ENCODE peak calls at places on chromosomes 5 and 9, in six cellular contexts. K is H9, F is SHP77 treated with DMSO at 0.1 percent for 48 hours, M is activated T-helper 1 cell treated with Interleukin-2 at 50 U/mL for 16 hours, W is T-helper 1 cell, J is lung microvascular endothelial cell. R is an unnamed sample.

GRCh38 chr5:174355208-174355612 is 309.7 kb downstream of the NSG2 start:
- DNase-seq in J (no peak), K (no peak), F (no peak), W (no peak), M (no peak), R (no peak)

GRCh38 chr9:8895498-8896224 is 1096.1 kb upstream of the DMAC1 start:
- DNase-seq in F (no peak), J (peak), K (no peak), M (no peak), W (no peak), R (no peak)

GRCh38 chr9:127262621-127263020 is 2.0 kb upstream of the GARNL3 start:
- DNase-seq in K (no peak), J (no peak), W (no peak), M (no peak), F (no peak), R (no peak)

GRCh38 chr5:73969195-73970059 is 343.4 kb downstream of the ARHGEF28 start:
- DNase-seq in J (no peak), W (no peak), F (no peak), K (no peak), M (no peak), R (no peak)

GRCh38 chr9:35903049-35903448 is 3.0 kb upstream of the HRCT1 start:
- DNase-seq in K (no peak), M (no peak), F (peak), W (peak), J (peak), R (no peak)

GRCh38 chr9:35179347-35180271 is 17.8 kb downstream of the UNC13B start:
- DNase-seq in J (no peak), K (no peak), W (no peak), F (peak), M (no peak), R (no peak)

GRCh38 chr5:147451125-147451524 is 58.7 kb downstream of the DPYSL3 start:
- DNase-seq in F (no peak), M (no peak), K (no peak), W (no peak), J (no peak), R (no peak)

GRCh38 chr9:15231788-15232635 is 75.0 kb downstream of the TTC39B start:
- DNase-seq in K (peak), F (no peak), W (no peak), J (peak), M (no peak), R (no peak)

GRCh38 chr9:129665008-129665771 is at the start of gene PRRX2:
- DNase-seq in F (no peak), M (peak), J (no peak), K (no peak), W (peak), R (no peak)

GRCh38 chr9:91726406-91727100 is 223.5 kb downstream of the ROR2 start:
- DNase-seq in W (no peak), F (no peak), J (no peak), M (no peak), K (no peak), R (no peak)

GRCh38 chr5:135214897-135215616 is 181.0 kb upstream of the PITX1 start:
- DNase-seq in K (peak), W (no peak), F (no peak), J (peak), M (no peak), R (no peak)

GRCh38 chr5:142686210-142686734 is 382 bp upstream of the FGF1 start:
- DNase-seq in J (peak), F (no peak), W (no peak), K (no peak), M (no peak), R (no peak)

GRCh38 chr9:33506626-33507370 is 17.3 kb upstream of the ANKRD18B start:
- DNase-seq in F (no peak), M (no peak), W (no peak), J (peak), K (no peak), R (no peak)

GRCh38 chr5:107985144-107985543 is 314.4 kb upstream of the EFNA5 start:
- DNase-seq in W (no peak), F (no peak), J (peak), K (no peak), M (no peak), R (no peak)

GRCh38 chr5:9265391-9266287 is 280.2 kb downstream of the SEMA5A start:
- DNase-seq in J (no peak), K (peak), W (no peak), F (no peak), M (no peak), R (no peak)

GRCh38 chr9:36204906-36205547 is 14.3 kb downstream of the CLTA start:
- DNase-seq in W (no peak), F (no peak), J (peak), M (no peak), K (peak), R (no peak)

GRCh38 chr9:119004618-119004990 is 364.6 kb downstream of the BRINP1 start:
- DNase-seq in J (no peak), F (no peak), K (no peak), W (no peak), M (no peak), R (no peak)

GRCh38 chr5:125410501-125411162 is 664.2 kb upstream of the ZNF608 start:
- DNase-seq in M (no peak), K (no peak), F (peak), W (no peak), J (peak), R (no peak)

GRCh38 chr5:131328536-131329186 is 64.8 kb downstream of the CDC42SE2 start:
- DNase-seq in J (peak), W (no peak), F (no peak), M (no peak), K (no peak), R (no peak)

GRCh38 chr9:82706781-82707180 is 356.2 kb downstream of the RASEF start:
- DNase-seq in M (no peak), F (no peak), K (no peak), W (no peak), J (no peak), R (no peak)

GRCh38 chr9:20511680-20512079 is 110.6 kb downstream of the MLLT3 start:
- DNase-seq in F (no peak), J (no peak), M (no peak), W (no peak), K (no peak), R (no peak)

GRCh38 chr5:77437194-77437593 is 54.9 kb downstream of the WDR41 start:
- DNase-seq in K (no peak), W (no peak), F (no peak), M (no peak), J (no peak), R (no peak)